ENCODE peak calls at places on chromosome 22, in seven cellular contexts. One of them, this sample, is unnamed.

GRCh38 chr22:28015676-28016601 is 96.9 kb upstream of the PITPNB start:
- DNase-seq in thoracic aorta: no peak
- DNase-seq in HAP-1: no peak
- DNase-seq in PC-3: no peak
- DNase-seq in CD8-positive, alpha-beta memory T cell: no peak
- DNase-seq in transverse colon: peak; percentile 6
- DNase-seq in WERI-Rb-1: no peak
- DNase-seq in this sample: no peak

GRCh38 chr22:23178512-23179254 is 1.6 kb upstream of the BCR start:
- DNase-seq in thoracic aorta: no peak
- DNase-seq in HAP-1: peak; percentile 82
- DNase-seq in PC-3: peak; percentile 68
- DNase-seq in CD8-positive, alpha-beta memory T cell: peak; percentile 55
- DNase-seq in transverse colon: peak; percentile 72
- DNase-seq in WERI-Rb-1: peak; percentile 73
- DNase-seq in this sample: peak; percentile 57

GRCh38 chr22:28911279-28911640 is 27.9 kb downstream of the ZNRF3 start:
- DNase-seq in thoracic aorta: no peak
- DNase-seq in HAP-1: no peak
- DNase-seq in PC-3: no peak
- DNase-seq in CD8-positive, alpha-beta memory T cell: no peak
- DNase-seq in transverse colon: no peak
- DNase-seq in WERI-Rb-1: no peak
- DNase-seq in this sample: no peak

GRCh38 chr22:37176464-37177061 is 11.5 kb downstream of the C1QTNF6 start:
- DNase-seq in thoracic aorta: no peak
- DNase-seq in HAP-1: no peak
- DNase-seq in PC-3: no peak
- DNase-seq in CD8-positive, alpha-beta memory T cell: no peak
- DNase-seq in transverse colon: peak; percentile 52
- DNase-seq in WERI-Rb-1: peak; percentile 88
- DNase-seq in this sample: no peak

GRCh38 chr22:24593810-24594568 is 1.1 kb upstream of the LRRC75B start:
- DNase-seq in thoracic aorta: no peak
- DNase-seq in HAP-1: no peak
- DNase-seq in PC-3: no peak
- DNase-seq in CD8-positive, alpha-beta memory T cell: no peak
- DNase-seq in transverse colon: peak; percentile 55
- DNase-seq in WERI-Rb-1: no peak
- DNase-seq in this sample: no peak

GRCh38 chr22:50529416-50530279 is at the start of gene TYMP:
- DNase-seq in thoracic aorta: no peak
- DNase-seq in HAP-1: no peak
- DNase-seq in PC-3: peak; percentile 40
- DNase-seq in CD8-positive, alpha-beta memory T cell: peak; percentile 61
- DNase-seq in transverse colon: peak; percentile 90
- DNase-seq in WERI-Rb-1: no peak
- DNase-seq in this sample: peak; percentile 64

GRCh38 chr22:37258005-37258790 is 14.1 kb upstream of the RAC2 start:
- DNase-seq in thoracic aorta: no peak
- DNase-seq in HAP-1: no peak
- DNase-seq in PC-3: peak; percentile 48
- DNase-seq in CD8-positive, alpha-beta memory T cell: no peak
- DNase-seq in transverse colon: no peak
- DNase-seq in WERI-Rb-1: no peak
- DNase-seq in this sample: no peak

GRCh38 chr22:50182176-50183081 is 3.3 kb upstream of the TRABD start:
- DNase-seq in thoracic aorta: no peak
- DNase-seq in HAP-1: no peak
- DNase-seq in PC-3: no peak
- DNase-seq in CD8-positive, alpha-beta memory T cell: no peak
- DNase-seq in transverse colon: peak; percentile 66
- DNase-seq in WERI-Rb-1: no peak
- DNase-seq in this sample: no peak

GRCh38 chr22:39490135-39490798 is 11.8 kb upstream of the MIEF1 start:
- DNase-seq in thoracic aorta: no peak
- DNase-seq in HAP-1: peak; percentile 90
- DNase-seq in PC-3: peak; percentile 69
- DNase-seq in CD8-positive, alpha-beta memory T cell: peak; percentile 66
- DNase-seq in transverse colon: peak; percentile 71
- DNase-seq in WERI-Rb-1: peak; percentile 78
- DNase-seq in this sample: peak; percentile 66

GRCh38 chr22:35910013-35910860 is 118.4 kb downstream of the RBFOX2 start:
- DNase-seq in thoracic aorta: no peak
- DNase-seq in HAP-1: no peak
- DNase-seq in PC-3: no peak
- DNase-seq in CD8-positive, alpha-beta memory T cell: no peak
- DNase-seq in transverse colon: no peak
- DNase-seq in WERI-Rb-1: no peak
- DNase-seq in this sample: no peak

GRCh38 chr22:39545310-39546063 is 12.9 kb upstream of the RPS19BP1 start:
- DNase-seq in thoracic aorta: no peak
- DNase-seq in HAP-1: peak; percentile 89
- DNase-seq in PC-3: no peak
- DNase-seq in CD8-positive, alpha-beta memory T cell: peak; percentile 51
- DNase-seq in transverse colon: peak; percentile 47
- DNase-seq in WERI-Rb-1: no peak
- DNase-seq in this sample: peak; percentile 70

GRCh38 chr22:50206599-50206998 is 5.8 kb downstream of the SELENOO start:
- DNase-seq in thoracic aorta: no peak
- DNase-seq in HAP-1: peak; percentile 78
- DNase-seq in PC-3: no peak
- DNase-seq in CD8-positive, alpha-beta memory T cell: no peak
- DNase-seq in transverse colon: peak; percentile 29
- DNase-seq in WERI-Rb-1: peak; percentile 72
- DNase-seq in this sample: no peak

GRCh38 chr22:38172489-38173155 is 9.0 kb downstream of the PLA2G6 start:
- DNase-seq in thoracic aorta: no peak
- DNase-seq in HAP-1: no peak
- DNase-seq in PC-3: peak; percentile 13
- DNase-seq in CD8-positive, alpha-beta memory T cell: peak; percentile 79
- DNase-seq in transverse colon: peak; percentile 53
- DNase-seq in WERI-Rb-1: no peak
- DNase-seq in this sample: peak; percentile 43

GRCh38 chr22:40403141-40403540 is 32.7 kb downstream of the SGSM3 start:
- DNase-seq in thoracic aorta: no peak
- DNase-seq in HAP-1: no peak
- DNase-seq in PC-3: no peak
- DNase-seq in CD8-positive, alpha-beta memory T cell: no peak
- DNase-seq in transverse colon: no peak
- DNase-seq in WERI-Rb-1: no peak
- DNase-seq in this sample: no peak

GRCh38 chr22:37581534-37581933 is 1.6 kb upstream of the LGALS2 start:
- DNase-seq in thoracic aorta: no peak
- DNase-seq in HAP-1: no peak
- DNase-seq in PC-3: peak; percentile 54
- DNase-seq in CD8-positive, alpha-beta memory T cell: no peak
- DNase-seq in transverse colon: peak; percentile 72
- DNase-seq in WERI-Rb-1: no peak
- DNase-seq in this sample: no peak

GRCh38 chr22:20551805-20552449 is 44.5 kb downstream of the MED15 start:
- DNase-seq in thoracic aorta: no peak
- DNase-seq in HAP-1: no peak
- DNase-seq in PC-3: no peak
- DNase-seq in CD8-positive, alpha-beta memory T cell: peak; percentile 38
- DNase-seq in transverse colon: no peak
- DNase-seq in WERI-Rb-1: no peak
- DNase-seq in this sample: no peak

GRCh38 chr22:20396639-20397038 is 2.7 kb downstream of the ZNF74 start:
- DNase-seq in thoracic aorta: no peak
- DNase-seq in HAP-1: no peak
- DNase-seq in PC-3: no peak
- DNase-seq in CD8-positive, alpha-beta memory T cell: no peak
- DNase-seq in transverse colon: no peak
- DNase-seq in WERI-Rb-1: no peak
- DNase-seq in this sample: no peak

GRCh38 chr22:38948181-38948940 is 9.0 kb upstream of the APOBEC3A start:
- DNase-seq in thoracic aorta: no peak
- DNase-seq in HAP-1: no peak
- DNase-seq in PC-3: no peak
- DNase-seq in CD8-positive, alpha-beta memory T cell: no peak
- DNase-seq in transverse colon: peak; percentile 6
- DNase-seq in WERI-Rb-1: no peak
- DNase-seq in this sample: no peak

GRCh38 chr22:19841641-19842385 is 12.9 kb downstream of the GNB1L start:
- DNase-seq in thoracic aorta: no peak
- DNase-seq in HAP-1: no peak
- DNase-seq in PC-3: no peak
- DNase-seq in CD8-positive, alpha-beta memory T cell: no peak
- DNase-seq in transverse colon: no peak
- DNase-seq in WERI-Rb-1: no peak
- DNase-seq in this sample: no peak

GRCh38 chr22:47355776-47356432 is 593.5 kb downstream of the TBC1D22A start:
- DNase-seq in thoracic aorta: no peak
- DNase-seq in HAP-1: no peak
- DNase-seq in PC-3: no peak
- DNase-seq in CD8-positive, alpha-beta memory T cell: no peak
- DNase-seq in transverse colon: no peak
- DNase-seq in WERI-Rb-1: peak; percentile 91
- DNase-seq in this sample: no peak

GRCh38 chr22:47357086-47357485 is 594.6 kb downstream of the TBC1D22A start:
- DNase-seq in thoracic aorta: no peak
- DNase-seq in HAP-1: no peak
- DNase-seq in PC-3: no peak
- DNase-seq in CD8-positive, alpha-beta memory T cell: no peak
- DNase-seq in transverse colon: no peak
- DNase-seq in WERI-Rb-1: no peak
- DNase-seq in this sample: no peak

GRCh38 chr22:47355388-47355725 is 592.9 kb downstream of the TBC1D22A start:
- DNase-seq in thoracic aorta: no peak
- DNase-seq in HAP-1: no peak
- DNase-seq in PC-3: no peak
- DNase-seq in CD8-positive, alpha-beta memory T cell: no peak
- DNase-seq in transverse colon: no peak
- DNase-seq in WERI-Rb-1: no peak
- DNase-seq in this sample: no peak

GRCh38 chr22:47357493-47357892 is 595.0 kb downstream of the TBC1D22A start:
- DNase-seq in thoracic aorta: no peak
- DNase-seq in HAP-1: no peak
- DNase-seq in PC-3: no peak
- DNase-seq in CD8-positive, alpha-beta memory T cell: no peak
- DNase-seq in transverse colon: no peak
- DNase-seq in WERI-Rb-1: no peak
- DNase-seq in this sample: no peak

GRCh38 chr22:47356433-47357011 is 594.1 kb downstream of the TBC1D22A start:
- DNase-seq in thoracic aorta: no peak
- DNase-seq in HAP-1: no peak
- DNase-seq in PC-3: no peak
- DNase-seq in CD8-positive, alpha-beta memory T cell: no peak
- DNase-seq in transverse colon: no peak
- DNase-seq in WERI-Rb-1: peak; percentile 73
- DNase-seq in this sample: no peak
- H3K9me3 ChIP-seq in thoracic aorta: no peaks in the 10 kb centered on the region
- H3K9me3 ChIP-seq in HAP-1: no peaks in the 10 kb centered on the region
- H3K9me3 ChIP-seq in PC-3: no peaks in the 10 kb centered on the region
- H3K9me3 ChIP-seq in CD8-positive, alpha-beta memory T cell: no peaks in the 10 kb centered on the region
- H3K9me3 ChIP-seq in transverse colon: no peaks in the 10 kb centered on the region
- H3K9me3 ChIP-seq in WERI-Rb-1: peaks cover 13% of the 10 kb centered on the region
- H3K9me3 ChIP-seq in this sample: no peaks in the 10 kb centered on the region

GRCh38 chr22:45541580-45541979 is 38.9 kb downstream of the FBLN1 start:
- DNase-seq in thoracic aorta: no peak
- DNase-seq in HAP-1: no peak
- DNase-seq in PC-3: no peak
- DNase-seq in CD8-positive, alpha-beta memory T cell: no peak
- DNase-seq in transverse colon: no peak
- DNase-seq in WERI-Rb-1: no peak
- DNase-seq in this sample: no peak

GRCh38 chr22:45538284-45538683 is 35.6 kb downstream of the FBLN1 start:
- DNase-seq in thoracic aorta: no peak
- DNase-seq in HAP-1: no peak
- DNase-seq in PC-3: no peak
- DNase-seq in CD8-positive, alpha-beta memory T cell: no peak
- DNase-seq in transverse colon: no peak
- DNase-seq in WERI-Rb-1: no peak
- DNase-seq in this sample: no peak

GRCh38 chr22:45542001-45542520 is 39.4 kb downstream of the FBLN1 start:
- DNase-seq in thoracic aorta: no peak
- DNase-seq in HAP-1: no peak
- DNase-seq in PC-3: no peak
- DNase-seq in CD8-positive, alpha-beta memory T cell: no peak
- DNase-seq in transverse colon: no peak
- DNase-seq in WERI-Rb-1: no peak
- DNase-seq in this sample: no peak

GRCh38 chr22:45537734-45538181 is 35.1 kb downstream of the FBLN1 start:
- DNase-seq in thoracic aorta: no peak
- DNase-seq in HAP-1: no peak
- DNase-seq in PC-3: no peak
- DNase-seq in CD8-positive, alpha-beta memory T cell: no peak
- DNase-seq in transverse colon: peak; percentile 41
- DNase-seq in WERI-Rb-1: no peak
- DNase-seq in this sample: no peak

DNA sequence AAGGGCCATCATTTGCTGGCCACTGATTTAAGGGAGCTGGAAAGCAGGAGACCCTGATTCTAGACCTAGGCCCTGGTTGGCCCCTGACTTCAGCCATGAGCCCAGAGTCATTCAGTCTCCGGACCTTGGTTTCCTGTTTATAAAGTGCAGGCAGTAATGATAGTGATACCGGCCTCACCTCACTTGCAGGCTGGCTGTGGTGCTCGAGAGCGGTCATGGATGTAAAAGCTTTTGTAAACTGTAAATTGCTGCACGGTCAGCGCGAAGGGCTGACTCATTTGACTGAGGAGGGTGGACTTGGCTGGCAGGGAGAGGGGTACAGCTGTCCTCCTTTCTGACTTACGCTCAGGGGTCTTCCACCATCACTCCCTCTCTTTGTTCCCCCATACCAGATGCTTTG is 37.4 kb downstream of the FBLN1 start:
- DNase-seq in thoracic aorta: no peak
- DNase-seq in HAP-1: no peak
- DNase-seq in PC-3: no peak
- DNase-seq in CD8-positive, alpha-beta memory T cell: no peak
- DNase-seq in transverse colon: no peak
- DNase-seq in WERI-Rb-1: no peak
- DNase-seq in this sample: no peak
- H3K36me3 ChIP-seq in thoracic aorta: peaks cover 18% of the 10 kb centered on the region
- H3K36me3 ChIP-seq in HAP-1: peaks cover 67% of the 10 kb centered on the region
- H3K36me3 ChIP-seq in PC-3: no peaks in the 10 kb centered on the region
- H3K36me3 ChIP-seq in CD8-positive, alpha-beta memory T cell: no peaks in the 10 kb centered on the region
- H3K36me3 ChIP-seq in transverse colon: no peaks in the 10 kb centered on the region
- H3K36me3 ChIP-seq in WERI-Rb-1: peaks cover 57% of the 10 kb centered on the region
- H3K36me3 ChIP-seq in this sample: no peaks in the 10 kb centered on the region

DNA sequence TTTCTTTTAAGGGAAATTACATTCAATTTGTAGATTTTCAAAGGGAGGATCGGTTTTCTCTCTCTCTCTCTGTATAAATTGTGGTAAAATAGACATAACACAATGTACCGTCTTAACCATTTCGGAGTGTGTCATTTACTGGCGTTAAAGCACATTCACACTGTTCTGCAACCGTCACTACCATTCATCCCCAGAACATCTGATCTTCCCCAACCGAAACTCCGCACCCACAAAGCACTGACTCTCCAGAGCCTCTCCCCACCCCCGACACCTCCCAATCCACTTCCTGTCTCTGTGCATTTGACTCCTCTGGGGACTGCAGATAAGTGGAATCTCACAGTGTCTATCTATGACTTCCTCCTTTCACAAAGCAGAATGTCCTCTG is 15.9 kb upstream of the GRAMD4 start:
- DNase-seq in thoracic aorta: no peak
- DNase-seq in HAP-1: no peak
- DNase-seq in PC-3: no peak
- DNase-seq in CD8-positive, alpha-beta memory T cell: peak; percentile 36
- DNase-seq in transverse colon: peak; percentile 54
- DNase-seq in WERI-Rb-1: no peak
- DNase-seq in this sample: peak; percentile 15
- H3K4me3 ChIP-seq in thoracic aorta: no peak overlapping the region
- H3K4me3 ChIP-seq in HAP-1: no peak overlapping the region
- H3K4me3 ChIP-seq in PC-3: no peak overlapping the region
- H3K4me3 ChIP-seq in CD8-positive, alpha-beta memory T cell: peak overlapping the region; percentile 49
- H3K4me3 ChIP-seq in transverse colon: no peak overlapping the region
- H3K4me3 ChIP-seq in WERI-Rb-1: no peak overlapping the region
- H3K4me3 ChIP-seq in this sample: peak overlapping the region; percentile 26

GRCh38 chr22:48781868-48782267 is 1045.8 kb downstream of the BRD1 start:
- DNase-seq in thoracic aorta: no peak
- DNase-seq in HAP-1: no peak
- DNase-seq in PC-3: no peak
- DNase-seq in CD8-positive, alpha-beta memory T cell: no peak
- DNase-seq in transverse colon: no peak
- DNase-seq in WERI-Rb-1: no peak
- DNase-seq in this sample: no peak
- H3K9me3 ChIP-seq in thoracic aorta: no peaks in the 10 kb centered on the region
- H3K9me3 ChIP-seq in HAP-1: no peaks in the 10 kb centered on the region
- H3K9me3 ChIP-seq in PC-3: no peaks in the 10 kb centered on the region
- H3K9me3 ChIP-seq in CD8-positive, alpha-beta memory T cell: no peaks in the 10 kb centered on the region
- H3K9me3 ChIP-seq in transverse colon: peaks cover 5% of the 10 kb centered on the region
- H3K9me3 ChIP-seq in WERI-Rb-1: no peaks in the 10 kb centered on the region
- H3K9me3 ChIP-seq in this sample: no peaks in the 10 kb centered on the region